ENCODE peak calls at places on chromosomes 3 and 15, in eight cellular contexts. U is right cardiac atrium, E is LoVo, R is T-helper 2 cell, Z is activated T-helper 1 cell treated with Interleukin-2 at 50 U/mL for 16 hours, J is T-cell, I is neuronal stem cell, L is fibroblast of pulmonary artery. Q is an unnamed sample.

GRCh38 chr15:65259367-65259781 is 27.3 kb downstream of the PARP16 start:
- DNase-seq in J (no peak), U (peak), I (no peak), E (no peak), R (no peak), Z (no peak), L (no peak), Q (no peak)

GRCh38 chr3:10666621-10667020 is 149.4 kb upstream of the SLC6A11 start:
- DNase-seq in L (no peak), U (no peak), R (no peak), J (no peak), Z (no peak), E (no peak), I (no peak), Q (no peak)

GRCh38 chr3:20007960-20008359 is 4.1 kb downstream of the PP2D1 start:
- DNase-seq in U (no peak), E (no peak), J (no peak), R (no peak), L (no peak), Z (no peak), I (no peak), Q (no peak)

GRCh38 chr15:77985031-77985930 is 92.2 kb downstream of the TBC1D2B start:
- DNase-seq in E (no peak), J (no peak), I (no peak), U (no peak), Z (no peak), L (no peak), R (no peak), Q (no peak)

GRCh38 chr15:53437985-53438841 is 321.2 kb downstream of the WDR72 start:
- DNase-seq in R (no peak), E (no peak), I (no peak), J (no peak), Z (no peak), U (no peak), L (no peak), Q (no peak)

GRCh38 chr3:112047264-112047663 is 12.7 kb downstream of the TMPRSS7 start:
- DNase-seq in U (no peak), E (no peak), Z (no peak), I (no peak), J (no peak), L (no peak), R (no peak), Q (no peak)

GRCh38 chr3:46565607-46566039 is 479 bp downstream of the LRRC2 start:
- DNase-seq in I (no peak), R (no peak), E (no peak), U (no peak), J (no peak), L (no peak), Z (no peak), Q (no peak)

GRCh38 chr3:53807117-53807521 is 39.1 kb downstream of the CHDH start:
- DNase-seq in E (no peak), U (no peak), L (no peak), Z (no peak), J (no peak), I (no peak), R (no peak), Q (no peak)

GRCh38 chr3:38507120-38507519 is 11.0 kb downstream of the EXOG start:
- DNase-seq in I (no peak), R (no peak), Z (no peak), J (no peak), E (no peak), L (no peak), U (no peak), Q (no peak)

GRCh38 chr3:133815386-133815785 is 9.8 kb downstream of the SRPRB start:
- DNase-seq in E (no peak), Z (no peak), L (no peak), R (no peak), U (no peak), I (no peak), J (no peak), Q (no peak)

GRCh38 chr3:13584427-13584891 is 35.5 kb downstream of the FBLN2 start:
- DNase-seq in E (no peak), R (no peak), Z (no peak), L (no peak), J (no peak), I (no peak), U (no peak), Q (no peak)

GRCh38 chr3:177521305-177521704 is 324.0 kb upstream of the TBL1XR1 start:
- DNase-seq in L (no peak), U (no peak), Z (no peak), I (no peak), J (no peak), R (no peak), E (no peak), Q (no peak)

GRCh38 chr3:32106929-32107362 is 526 bp downstream of the GPD1L start:
- DNase-seq in R (no peak), L (peak), I (no peak), U (peak), Z (no peak), E (peak), J (no peak), Q (no peak)

GRCh38 chr3:147412917-147413711 is 3.9 kb downstream of the ZIC1 start:
- DNase-seq in Z (no peak), I (peak), U (no peak), J (no peak), R (no peak), E (no peak), L (no peak), Q (no peak)

GRCh38 chr3:57864853-57865252 is 108.7 kb downstream of the SLMAP start:
- DNase-seq in U (no peak), E (no peak), I (no peak), Z (no peak), J (no peak), L (peak), R (no peak), Q (no peak)

GRCh38 chr15:68427366-68427765 is 4.6 kb downstream of the ITGA11 start:
- DNase-seq in U (no peak), Z (no peak), E (no peak), J (no peak), L (no peak), I (no peak), R (no peak), Q (no peak)

GRCh38 chr3:111961461-111962269 is 17.2 kb upstream of the ABHD10 start:
- DNase-seq in R (no peak), E (no peak), I (no peak), J (no peak), Z (no peak), U (no peak), L (no peak), Q (no peak)

GRCh38 chr3:120432105-120432860 is 18.5 kb downstream of the FSTL1 start:
- DNase-seq in L (peak), I (peak), Z (no peak), R (no peak), U (no peak), E (no peak), J (no peak), Q (no peak)

GRCh38 chr3:129708328-129708861 is 101.9 kb upstream of the PLXND1 start:
- DNase-seq in J (no peak), U (no peak), E (no peak), L (no peak), R (no peak), Z (no peak), I (no peak), Q (no peak)

GRCh38 chr15:59143281-59143680 is 38.3 kb downstream of the CCNB2 start:
- DNase-seq in E (no peak), J (no peak), R (no peak), U (no peak), L (no peak), Z (no peak), I (no peak), Q (no peak)

GRCh38 chr3:114551770-114552526 is 258.1 kb downstream of the TIGIT start:
- DNase-seq in R (no peak), U (no peak), J (no peak), L (peak), Z (no peak), E (peak), I (no peak), Q (no peak)

GRCh38 chr15:31214864-31215489 is 111.7 kb upstream of the KLF13 start:
- DNase-seq in E (no peak), L (peak), R (no peak), I (no peak), Z (no peak), J (no peak), U (peak), Q (no peak)

GRCh38 chr3:72538070-72538745 is 310.0 kb downstream of the SHQ1 start:
- DNase-seq in R (no peak), J (no peak), L (no peak), U (no peak), I (no peak), Z (no peak), E (no peak), Q (no peak)

GRCh38 chr3:15556512-15556911 is 35.0 kb upstream of the COLQ start:
- DNase-seq in L (no peak), I (no peak), U (no peak), E (no peak), J (no peak), R (no peak), Z (no peak), Q (no peak)

GRCh38 chr3:95277614-95278013 is 1214.8 kb downstream of the NSUN3 start:
- DNase-seq in J (no peak), L (peak), R (no peak), Z (no peak), E (no peak), I (no peak), U (no peak), Q (peak)

GRCh38 chr3:27533718-27534578 is 49.8 kb upstream of the SLC4A7 start:
- DNase-seq in I (no peak), U (peak), L (peak), R (no peak), J (peak), E (peak), Z (peak), Q (no peak)

GRCh38 chr3:131033480-131034080 is 6.9 kb downstream of the NEK11 start:
- DNase-seq in J (no peak), Z (no peak), U (no peak), I (peak), E (peak), L (peak), R (no peak), Q (peak)

GRCh38 chr3:143637133-143637532 is 211.1 kb downstream of the SLC9A9 start:
- DNase-seq in R (no peak), I (no peak), L (no peak), U (no peak), J (no peak), Z (no peak), E (no peak), Q (no peak)

GRCh38 chr3:160568989-160569388 is 3.6 kb upstream of the KPNA4 start:
- DNase-seq in U (no peak), L (no peak), Z (no peak), J (no peak), I (no peak), E (no peak), R (no peak), Q (no peak)

GRCh38 chr3:181851063-181851462 is 139.3 kb downstream of the SOX2 start:
- DNase-seq in I (no peak), J (no peak), E (peak), U (no peak), Z (no peak), R (no peak), L (no peak), Q (no peak)

GRCh38 chr3:54185740-54186139 is 63.4 kb downstream of the CACNA2D3 start:
- DNase-seq in Z (no peak), R (no peak), U (no peak), L (no peak), E (no peak), J (no peak), I (no peak), Q (no peak)

GRCh38 chr3:156518726-156519125 is 36.2 kb downstream of the SSR3 start:
- DNase-seq in E (no peak), L (no peak), U (no peak), J (no peak), Z (no peak), I (no peak), R (no peak), Q (no peak)

GRCh38 chr3:30342319-30343060 is 263.9 kb upstream of the TGFBR2 start:
- DNase-seq in J (no peak), L (peak), I (no peak), E (peak), U (peak), R (no peak), Z (no peak), Q (no peak)

GRCh38 chr15:95839367-95839782 is 491.1 kb upstream of the NR2F2 start:
- DNase-seq in U (no peak), E (no peak), J (no peak), I (no peak), L (peak), Z (no peak), R (no peak), Q (no peak)

GRCh38 chr3:127417709-127418559 is 130.1 kb upstream of the PRR20G start:
- DNase-seq in J (no peak), Z (no peak), E (no peak), R (no peak), L (peak), I (no peak), U (peak), Q (no peak)